ENCODE peak calls at places on chromosomes 12 and 14, in six cellular contexts. One of them, this sample, is unnamed.

GRCh38 chr12:119990382-119990874 is 1.4 kb downstream of the BICDL1 start:
- DNase-seq in tibial nerve: no peak
- DNase-seq in breast epithelium: no peak
- DNase-seq in right lobe of liver: no peak
- DNase-seq in thyroid gland: no peak
- DNase-seq in heart left ventricle: no peak
- DNase-seq in this sample: no peak

GRCh38 chr12:2284857-2285256 is 232.1 kb downstream of the CACNA1C start:
- DNase-seq in heart left ventricle: peak; percentile 79
- DNase-seq in tibial nerve: peak; percentile 52
- DNase-seq in thyroid gland: peak; percentile 63
- DNase-seq in breast epithelium: peak; percentile 52
- DNase-seq in right lobe of liver: peak; percentile 68
- DNase-seq in this sample: peak; percentile 56

GRCh38 chr14:50972734-50973133 is 28.5 kb upstream of the PYGL start:
- DNase-seq in heart left ventricle: no peak
- DNase-seq in right lobe of liver: no peak
- DNase-seq in breast epithelium: no peak
- DNase-seq in thyroid gland: no peak
- DNase-seq in tibial nerve: no peak
- DNase-seq in this sample: no peak

GRCh38 chr12:5589055-5589454 is 157.1 kb downstream of the NTF3 start:
- DNase-seq in tibial nerve: no peak
- DNase-seq in thyroid gland: no peak
- DNase-seq in breast epithelium: no peak
- DNase-seq in right lobe of liver: no peak
- DNase-seq in heart left ventricle: no peak
- DNase-seq in this sample: no peak

GRCh38 chr12:121723200-121723599 is 10.6 kb downstream of the TMEM120B start:
- DNase-seq in tibial nerve: no peak
- DNase-seq in heart left ventricle: no peak
- DNase-seq in breast epithelium: no peak
- DNase-seq in right lobe of liver: no peak
- DNase-seq in thyroid gland: no peak
- DNase-seq in this sample: no peak

GRCh38 chr14:30779210-30779609 is 95.1 kb upstream of the COCH start:
- DNase-seq in breast epithelium: no peak
- DNase-seq in thyroid gland: no peak
- DNase-seq in right lobe of liver: no peak
- DNase-seq in heart left ventricle: no peak
- DNase-seq in tibial nerve: no peak
- DNase-seq in this sample: no peak

GRCh38 chr12:2264622-2265306 is 212.0 kb downstream of the CACNA1C start:
- DNase-seq in thyroid gland: no peak
- DNase-seq in breast epithelium: peak; percentile 55
- DNase-seq in tibial nerve: no peak
- DNase-seq in right lobe of liver: no peak
- DNase-seq in heart left ventricle: no peak
- DNase-seq in this sample: peak; percentile 16

GRCh38 chr12:88413561-88414095 is 166.6 kb downstream of the KITLG start:
- DNase-seq in breast epithelium: no peak
- DNase-seq in heart left ventricle: no peak
- DNase-seq in right lobe of liver: no peak
- DNase-seq in thyroid gland: no peak
- DNase-seq in tibial nerve: no peak
- DNase-seq in this sample: no peak

GRCh38 chr14:102980409-102980810 is 57.9 kb downstream of the AMN start:
- DNase-seq in tibial nerve: no peak
- DNase-seq in heart left ventricle: no peak
- DNase-seq in right lobe of liver: no peak
- DNase-seq in breast epithelium: no peak
- DNase-seq in thyroid gland: no peak
- DNase-seq in this sample: no peak

GRCh38 chr12:89969098-89969497 is 260.5 kb upstream of the ATP2B1 start:
- DNase-seq in right lobe of liver: no peak
- DNase-seq in breast epithelium: no peak
- DNase-seq in heart left ventricle: no peak
- DNase-seq in thyroid gland: no peak
- DNase-seq in tibial nerve: no peak
- DNase-seq in this sample: no peak

GRCh38 chr12:52913424-52913821 is 8.5 kb upstream of the KRT8 start:
- DNase-seq in breast epithelium: no peak
- DNase-seq in right lobe of liver: no peak
- DNase-seq in tibial nerve: no peak
- DNase-seq in heart left ventricle: no peak
- DNase-seq in thyroid gland: no peak
- DNase-seq in this sample: peak; percentile 50

GRCh38 chr14:90491221-90491867 is 94.5 kb downstream of the CALM1 start:
- DNase-seq in right lobe of liver: no peak
- DNase-seq in thyroid gland: peak; percentile 30
- DNase-seq in tibial nerve: no peak
- DNase-seq in heart left ventricle: peak; percentile 85
- DNase-seq in breast epithelium: peak; percentile 71
- DNase-seq in this sample: peak; percentile 64

GRCh38 chr12:98373019-98373554 is 142.3 kb upstream of the TMPO start:
- DNase-seq in thyroid gland: no peak
- DNase-seq in tibial nerve: no peak
- DNase-seq in heart left ventricle: no peak
- DNase-seq in right lobe of liver: no peak
- DNase-seq in breast epithelium: no peak
- DNase-seq in this sample: no peak

GRCh38 chr12:122988612-122989442 is 8.3 kb downstream of the ARL6IP4 start:
- DNase-seq in tibial nerve: no peak
- DNase-seq in breast epithelium: no peak
- DNase-seq in heart left ventricle: no peak
- DNase-seq in right lobe of liver: no peak
- DNase-seq in thyroid gland: no peak
- DNase-seq in this sample: no peak

GRCh38 chr12:58161773-58162172 is 220.4 kb downstream of the ATP23 start:
- DNase-seq in right lobe of liver: no peak
- DNase-seq in breast epithelium: no peak
- DNase-seq in heart left ventricle: no peak
- DNase-seq in thyroid gland: peak; percentile 30
- DNase-seq in tibial nerve: no peak
- DNase-seq in this sample: no peak

GRCh38 chr12:121603581-121603980 is 22.7 kb upstream of the ORAI1 start:
- DNase-seq in right lobe of liver: no peak
- DNase-seq in heart left ventricle: no peak
- DNase-seq in tibial nerve: no peak
- DNase-seq in breast epithelium: no peak
- DNase-seq in thyroid gland: no peak
- DNase-seq in this sample: no peak

GRCh38 chr12:39006286-39006685 is 100.9 kb upstream of the CPNE8 start:
- DNase-seq in right lobe of liver: no peak
- DNase-seq in breast epithelium: no peak
- DNase-seq in thyroid gland: no peak
- DNase-seq in heart left ventricle: no peak
- DNase-seq in tibial nerve: no peak
- DNase-seq in this sample: no peak

GRCh38 chr14:97369901-97370300 is 572.7 kb downstream of the VRK1 start:
- DNase-seq in heart left ventricle: no peak
- DNase-seq in tibial nerve: no peak
- DNase-seq in breast epithelium: no peak
- DNase-seq in thyroid gland: no peak
- DNase-seq in right lobe of liver: no peak
- DNase-seq in this sample: no peak

GRCh38 chr12:79424109-79424721 is 266.5 kb downstream of the PAWR start:
- DNase-seq in breast epithelium: no peak
- DNase-seq in heart left ventricle: no peak
- DNase-seq in tibial nerve: no peak
- DNase-seq in thyroid gland: no peak
- DNase-seq in right lobe of liver: no peak
- DNase-seq in this sample: no peak

GRCh38 chr14:54669759-54670630 is 103.1 kb downstream of the SAMD4A start:
- DNase-seq in tibial nerve: no peak
- DNase-seq in breast epithelium: no peak
- DNase-seq in thyroid gland: no peak
- DNase-seq in right lobe of liver: no peak
- DNase-seq in heart left ventricle: no peak
- DNase-seq in this sample: no peak

GRCh38 chr14:106551265-106551664 is 1024.9 kb downstream of the TMEM121 start:
- DNase-seq in breast epithelium: no peak
- DNase-seq in heart left ventricle: no peak
- DNase-seq in right lobe of liver: no peak
- DNase-seq in thyroid gland: no peak
- DNase-seq in tibial nerve: no peak
- DNase-seq in this sample: no peak

DNA sequence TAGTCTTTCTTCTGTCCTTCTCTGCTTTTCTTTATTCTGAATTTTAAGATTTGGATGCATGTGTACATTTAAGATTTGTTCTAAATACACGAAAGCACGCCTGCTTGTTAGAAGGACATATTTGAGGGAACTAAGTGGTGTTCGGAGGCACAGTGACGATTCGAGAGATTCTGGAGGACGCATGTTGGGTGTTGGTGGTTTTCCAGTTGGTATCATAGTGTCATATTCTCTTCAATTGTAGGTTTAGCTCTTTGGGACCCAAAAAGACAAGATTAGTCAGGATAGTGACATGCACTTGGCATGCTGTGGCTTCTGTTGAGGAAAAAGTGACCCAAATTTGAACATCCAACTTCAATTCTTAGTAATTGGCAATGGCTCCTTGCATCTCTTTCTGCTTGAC is 30.1 kb downstream of the PRKCH start:
- DNase-seq in thyroid gland: no peak
- DNase-seq in right lobe of liver: no peak
- DNase-seq in breast epithelium: no peak
- DNase-seq in tibial nerve: no peak
- DNase-seq in heart left ventricle: no peak
- DNase-seq in this sample: no peak
- H3K4me1 ChIP-seq in thyroid gland: peaks cover 9% of the 10 kb centered on the region
- H3K4me1 ChIP-seq in right lobe of liver: no peaks in the 10 kb centered on the region
- H3K4me1 ChIP-seq in breast epithelium: no peaks in the 10 kb centered on the region
- H3K4me1 ChIP-seq in tibial nerve: no peaks in the 10 kb centered on the region
- H3K4me1 ChIP-seq in heart left ventricle: no peaks in the 10 kb centered on the region
- H3K4me1 ChIP-seq in this sample: no peaks in the 10 kb centered on the region

GRCh38 chr12:27012239-27012981 is 1.8 kb downstream of the TM7SF3 start:
- DNase-seq in right lobe of liver: no peak
- DNase-seq in thyroid gland: peak; percentile 7
- DNase-seq in breast epithelium: no peak
- DNase-seq in tibial nerve: no peak
- DNase-seq in heart left ventricle: no peak
- DNase-seq in this sample: peak; percentile 64

GRCh38 chr12:27008070-27008469 is 6.1 kb downstream of the TM7SF3 start:
- DNase-seq in heart left ventricle: no peak
- DNase-seq in right lobe of liver: no peak
- DNase-seq in thyroid gland: no peak
- DNase-seq in breast epithelium: no peak
- DNase-seq in tibial nerve: no peak
- DNase-seq in this sample: no peak

GRCh38 chr12:27012982-27013255 is 1.3 kb downstream of the TM7SF3 start:
- DNase-seq in breast epithelium: no peak
- DNase-seq in thyroid gland: no peak
- DNase-seq in tibial nerve: no peak
- DNase-seq in heart left ventricle: no peak
- DNase-seq in right lobe of liver: no peak
- DNase-seq in this sample: peak; percentile 27

GRCh38 chr12:27006797-27007467 is 7.3 kb downstream of the TM7SF3 start:
- DNase-seq in right lobe of liver: no peak
- DNase-seq in breast epithelium: no peak
- DNase-seq in tibial nerve: no peak
- DNase-seq in thyroid gland: no peak
- DNase-seq in heart left ventricle: no peak
- DNase-seq in this sample: no peak

GRCh38 chr12:27009926-27010325 is 4.3 kb downstream of the TM7SF3 start:
- DNase-seq in thyroid gland: no peak
- DNase-seq in breast epithelium: no peak
- DNase-seq in heart left ventricle: no peak
- DNase-seq in right lobe of liver: no peak
- DNase-seq in tibial nerve: no peak
- DNase-seq in this sample: no peak
- TF ChIP-seq POLR2A in thyroid gland: no peak
- TF ChIP-seq POLR2A in breast epithelium: no peak
- TF ChIP-seq POLR2A in heart left ventricle: no peak
- TF ChIP-seq POLR2A in right lobe of liver: no peak
- TF ChIP-seq POLR2A in tibial nerve: no peak
- TF ChIP-seq POLR2A in this sample: no peak

GRCh38 chr12:70367268-70368141 is 1.4 kb downstream of the KCNMB4 start:
- DNase-seq in breast epithelium: no peak
- DNase-seq in tibial nerve: no peak
- DNase-seq in thyroid gland: no peak
- DNase-seq in right lobe of liver: no peak
- DNase-seq in heart left ventricle: no peak
- DNase-seq in this sample: no peak

GRCh38 chr12:70365398-70365647 is 767 bp upstream of the KCNMB4 start:
- DNase-seq in tibial nerve: no peak
- DNase-seq in right lobe of liver: no peak
- DNase-seq in breast epithelium: no peak
- DNase-seq in thyroid gland: no peak
- DNase-seq in heart left ventricle: no peak
- DNase-seq in this sample: no peak

GRCh38 chr12:70366581-70367267 is 634 bp downstream of the KCNMB4 start:
- DNase-seq in right lobe of liver: peak; percentile 53
- DNase-seq in tibial nerve: no peak
- DNase-seq in breast epithelium: no peak
- DNase-seq in heart left ventricle: peak; percentile 28
- DNase-seq in thyroid gland: peak; percentile 51
- DNase-seq in this sample: peak; percentile 36

GRCh38 chr12:70364695-70365397 is 1.2 kb upstream of the KCNMB4 start:
- DNase-seq in right lobe of liver: no peak
- DNase-seq in heart left ventricle: no peak
- DNase-seq in thyroid gland: peak; percentile 2
- DNase-seq in tibial nerve: no peak
- DNase-seq in breast epithelium: no peak
- DNase-seq in this sample: no peak

DNA sequence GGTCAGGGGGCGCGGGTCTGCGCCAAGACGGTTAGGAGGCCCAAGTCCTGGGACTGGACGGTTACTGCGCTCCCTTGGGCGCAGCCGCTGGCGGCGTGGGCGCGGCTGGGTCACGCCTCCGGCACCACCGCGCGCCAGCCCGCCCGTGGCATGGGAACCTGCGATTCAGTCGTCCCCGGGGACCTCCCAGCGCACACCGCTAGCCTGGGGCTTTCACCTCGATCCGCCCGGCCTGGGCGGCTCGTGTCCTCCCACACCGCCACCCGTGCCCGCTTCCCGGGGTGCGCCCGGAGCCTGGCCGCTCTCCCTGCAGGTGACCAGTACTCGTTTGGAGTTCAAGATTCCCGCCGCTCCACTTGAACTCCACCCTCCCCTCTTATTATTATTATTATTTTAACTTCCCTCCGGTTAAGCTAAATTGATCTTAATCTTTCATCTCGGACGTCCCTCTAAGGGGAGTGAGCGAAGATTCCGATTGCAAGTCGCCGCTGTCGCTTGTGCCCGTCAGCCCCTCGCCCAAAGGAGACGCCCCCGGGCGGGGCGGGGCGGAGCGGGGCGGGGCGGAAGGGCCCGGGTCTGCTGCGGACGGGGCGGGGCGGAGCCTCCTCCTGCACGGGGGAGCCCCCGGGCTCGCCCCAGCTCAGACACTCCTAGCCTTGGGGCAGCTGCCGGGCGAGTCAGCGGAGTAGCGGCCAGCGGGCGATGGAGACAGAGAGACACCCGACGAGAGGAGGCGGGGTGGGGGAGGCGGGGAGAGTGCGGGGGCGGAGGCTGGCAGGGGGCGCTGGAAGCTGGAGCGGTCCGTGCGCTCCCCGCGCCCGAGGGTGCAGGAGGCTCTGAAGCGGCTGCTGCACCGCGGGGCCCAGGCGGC is at the start of gene KCNMB4:
- DNase-seq in heart left ventricle: peak; percentile 71
- DNase-seq in breast epithelium: no peak
- DNase-seq in right lobe of liver: peak; percentile 66
- DNase-seq in tibial nerve: peak; percentile 28
- DNase-seq in thyroid gland: peak; percentile 64
- DNase-seq in this sample: peak; percentile 61
- H3K27ac ChIP-seq in heart left ventricle: peak within 1 kb of the TSS; percentile 23
- H3K27ac ChIP-seq in breast epithelium: peak within 1 kb of the TSS; percentile 21
- H3K27ac ChIP-seq in right lobe of liver: no peak within 1 kb of the TSS
- H3K27ac ChIP-seq in tibial nerve: peak within 1 kb of the TSS; percentile 86
- H3K27ac ChIP-seq in thyroid gland: peak within 1 kb of the TSS; percentile 55
- H3K27ac ChIP-seq in this sample: no peak within 1 kb of the TSS

GRCh38 chr14:77243853-77244252 is 27.2 kb downstream of the NGB start:
- DNase-seq in breast epithelium: no peak
- DNase-seq in thyroid gland: no peak
- DNase-seq in heart left ventricle: no peak
- DNase-seq in tibial nerve: no peak
- DNase-seq in right lobe of liver: no peak
- DNase-seq in this sample: no peak
- H3K4me1 ChIP-seq in breast epithelium: no peaks in the 10 kb centered on the region
- H3K4me1 ChIP-seq in thyroid gland: no peaks in the 10 kb centered on the region
- H3K4me1 ChIP-seq in heart left ventricle: no peaks in the 10 kb centered on the region
- H3K4me1 ChIP-seq in tibial nerve: no peaks in the 10 kb centered on the region
- H3K4me1 ChIP-seq in right lobe of liver: no peaks in the 10 kb centered on the region
- H3K4me1 ChIP-seq in this sample: no peaks in the 10 kb centered on the region

This sample was measured in body of pancreas.